ENCODE peak calls at places on chromosomes 11 and 22, in ten cellular contexts. U, B, H, G, Z, I, F, K, X and M are unnamed samples.

GRCh38 chr11:62444271-62444833 is 25.5 kb downstream of the SCGB1A1 start:
- DNase-seq in U (peak), B (peak), H (no peak), G (peak), Z (peak), I (peak), F (peak), K (no peak), X (peak), M (no peak)

GRCh38 chr11:62705880-62706831 is 1.1 kb downstream of the BSCL2 start:
- DNase-seq in U (peak), B (peak), H (peak), G (peak), Z (peak), I (peak), F (peak), K (peak), X (peak), M (no peak)

GRCh38 chr11:112226062-112226921 is at the start of gene PTS:
- DNase-seq in U (peak), B (peak), H (peak), G (peak), Z (peak), I (peak), F (peak), K (no peak), X (peak), M (peak)

GRCh38 chr22:44442856-44443595 is 55.0 kb downstream of the RTL6 start:
- DNase-seq in U (no peak), B (peak), H (no peak), G (no peak), Z (no peak), I (no peak), F (no peak), K (no peak), X (no peak), M (no peak)

GRCh38 chr11:133163463-133164419 is 368.6 kb downstream of the OPCML start:
- DNase-seq in U (no peak), B (no peak), H (peak), G (no peak), Z (peak), I (no peak), F (no peak), K (no peak), X (no peak), M (no peak)

GRCh38 chr22:24400726-24401596 is 26.4 kb upstream of the ADORA2A start:
- DNase-seq in U (no peak), B (no peak), H (no peak), G (no peak), Z (no peak), I (no peak), F (no peak), K (no peak), X (no peak), M (no peak)

GRCh38 chr11:20035701-20036601 is 124.3 kb downstream of the DBX1 start:
- DNase-seq in U (no peak), B (no peak), H (peak), G (no peak), Z (no peak), I (peak), F (no peak), K (peak), X (peak), M (peak)

GRCh38 chr22:41831383-41831782 is 1.5 kb upstream of the SREBF2 start:
- DNase-seq in U (no peak), B (no peak), H (no peak), G (no peak), Z (no peak), I (no peak), F (no peak), K (no peak), X (no peak), M (no peak)

GRCh38 chr22:44930711-44931035 is 79.1 kb downstream of the PHF21B start:
- DNase-seq in U (no peak), B (no peak), H (no peak), G (no peak), Z (no peak), I (no peak), F (peak), K (no peak), X (no peak), M (no peak)

GRCh38 chr11:114285599-114285998 is 10.6 kb upstream of the NNMT start:
- DNase-seq in U (no peak), B (no peak), H (no peak), G (no peak), Z (no peak), I (no peak), F (no peak), K (no peak), X (peak), M (no peak)

GRCh38 chr11:66119348-66120133 is 49.5 kb downstream of the PACS1 start:
- DNase-seq in U (no peak), B (no peak), H (no peak), G (no peak), Z (peak), I (no peak), F (no peak), K (no peak), X (peak), M (no peak)

GRCh38 chr22:43483669-43484068 is 71.9 kb downstream of the MPPED1 start:
- DNase-seq in U (no peak), B (no peak), H (no peak), G (no peak), Z (no peak), I (no peak), F (peak), K (no peak), X (no peak), M (no peak)

GRCh38 chr11:102014756-102015155 is 32.5 kb upstream of the CFAP300 start:
- DNase-seq in U (no peak), B (no peak), H (no peak), G (no peak), Z (no peak), I (no peak), F (no peak), K (no peak), X (no peak), M (no peak)

GRCh38 chr22:43038325-43038724 is 23.4 kb upstream of the PACSIN2 start:
- DNase-seq in U (no peak), B (no peak), H (peak), G (no peak), Z (no peak), I (no peak), F (no peak), K (no peak), X (no peak), M (no peak)

GRCh38 chr22:50507421-50507990 is at the start of gene LMF2:
- DNase-seq in U (no peak), B (peak), H (peak), G (peak), Z (no peak), I (peak), F (peak), K (no peak), X (peak), M (no peak)

GRCh38 chr11:75925785-75926164 is 110.8 kb downstream of the UVRAG start:
- DNase-seq in U (no peak), B (no peak), H (no peak), G (no peak), Z (no peak), I (no peak), F (no peak), K (peak), X (no peak), M (peak)

GRCh38 chr22:46866591-46866990 is 104.1 kb downstream of the TBC1D22A start:
- DNase-seq in U (no peak), B (no peak), H (no peak), G (no peak), Z (no peak), I (no peak), F (no peak), K (peak), X (peak), M (peak)

GRCh38 chr11:103987631-103988594 is 48.5 kb upstream of the DDI1 start:
- DNase-seq in U (no peak), B (no peak), H (no peak), G (no peak), Z (peak), I (no peak), F (no peak), K (no peak), X (peak), M (no peak)

GRCh38 chr22:43273902-43274484 is 69.2 kb downstream of the SCUBE1 start:
- DNase-seq in U (no peak), B (no peak), H (peak), G (no peak), Z (peak), I (no peak), F (no peak), K (peak), X (peak), M (no peak)

GRCh38 chr11:83717551-83717950 is 431.4 kb upstream of the CCDC90B start:
- DNase-seq in U (no peak), B (no peak), H (no peak), G (no peak), Z (no peak), I (no peak), F (no peak), K (no peak), X (no peak), M (no peak)

GRCh38 chr11:22635689-22636088 is 10.1 kb upstream of the FANCF start:
- DNase-seq in U (no peak), B (no peak), H (no peak), G (no peak), Z (peak), I (no peak), F (no peak), K (no peak), X (no peak), M (no peak)

GRCh38 chr11:19080579-19080993 is 20.1 kb upstream of the MRGPRX2 start:
- DNase-seq in U (no peak), B (no peak), H (no peak), G (no peak), Z (no peak), I (no peak), F (no peak), K (peak), X (peak), M (peak)

GRCh38 chr11:8794126-8794525 is 111.5 kb downstream of the RPL27A start:
- DNase-seq in U (no peak), B (no peak), H (no peak), G (no peak), Z (no peak), I (no peak), F (no peak), K (no peak), X (no peak), M (no peak)
- H3K27ac ChIP-seq in U (no peak), B (no peak), H (no peak), G (peak), Z (no peak), I (no peak), F (no peak), K (no peak), X (peak), M (no peak)

GRCh38 chr11:78045851-78046485 is 17.7 kb upstream of the THRSP start:
- DNase-seq in U (no peak), B (peak), H (peak), G (peak), Z (peak), I (peak), F (peak), K (no peak), X (peak), M (no peak)
- H3K27ac ChIP-seq in U (peak), B (no peak), H (no peak), G (peak), Z (no peak), I (peak), F (peak), K (no peak), X (peak), M (no peak)

GRCh38 chr22:40423246-40423753 is 52.9 kb downstream of the SGSM3 start:
- DNase-seq in U (no peak), B (no peak), H (no peak), G (peak), Z (no peak), I (no peak), F (no peak), K (no peak), X (no peak), M (no peak)

GRCh38 chr22:40422558-40423245 is 52.3 kb downstream of the SGSM3 start:
- DNase-seq in U (no peak), B (no peak), H (no peak), G (peak), Z (no peak), I (no peak), F (peak), K (no peak), X (no peak), M (no peak)

GRCh38 chr22:40420341-40421081 is 50.1 kb downstream of the SGSM3 start:
- DNase-seq in U (no peak), B (no peak), H (no peak), G (peak), Z (no peak), I (no peak), F (peak), K (no peak), X (no peak), M (no peak)

GRCh38 chr22:40421082-40421350 is 50.6 kb downstream of the SGSM3 start:
- DNase-seq in U (no peak), B (no peak), H (no peak), G (peak), Z (no peak), I (no peak), F (peak), K (no peak), X (no peak), M (no peak)

DNA sequence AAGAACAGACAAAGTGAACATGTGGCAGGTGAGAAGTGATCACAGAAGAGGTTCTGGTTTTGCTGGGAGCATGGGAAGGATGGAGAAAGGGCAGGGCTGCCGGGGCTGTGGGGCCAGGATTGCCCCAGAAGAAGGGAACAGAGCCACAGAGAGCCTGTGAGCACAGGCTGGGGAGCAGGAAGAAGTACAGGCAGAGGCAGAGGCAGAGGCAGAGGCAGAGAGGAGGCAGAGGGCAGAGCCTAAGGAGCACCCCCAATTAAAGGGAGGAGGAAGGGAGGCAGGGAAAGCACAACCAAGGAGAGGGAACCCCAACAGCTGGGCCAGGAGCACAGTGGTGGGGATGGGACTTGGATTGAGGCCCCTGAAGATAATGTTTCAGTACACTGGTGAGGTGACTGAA is 51.5 kb downstream of the SGSM3 start:
- DNase-seq in U (no peak), B (no peak), H (no peak), G (peak), Z (no peak), I (no peak), F (peak), K (no peak), X (no peak), M (no peak)
- H3K27ac ChIP-seq in U (no peak), B (no peak), H (no peak), G (no peak), Z (no peak), I (peak), F (no peak), K (no peak), X (peak), M (no peak)

GRCh38 chr11:86673055-86673843 is 833 bp upstream of the ME3 start:
- DNase-seq in U (no peak), B (no peak), H (no peak), G (no peak), Z (no peak), I (no peak), F (no peak), K (no peak), X (no peak), M (no peak)

GRCh38 chr11:86670179-86670578 is 2.2 kb downstream of the ME3 start:
- DNase-seq in U (no peak), B (no peak), H (no peak), G (no peak), Z (no peak), I (no peak), F (no peak), K (no peak), X (no peak), M (no peak)

GRCh38 chr11:86669424-86669823 is 3.0 kb downstream of the ME3 start:
- DNase-seq in U (no peak), B (no peak), H (no peak), G (no peak), Z (no peak), I (no peak), F (no peak), K (no peak), X (no peak), M (no peak)

GRCh38 chr11:86672007-86672621 is at the start of gene ME3:
- DNase-seq in U (peak), B (peak), H (no peak), G (peak), Z (peak), I (peak), F (peak), K (no peak), X (peak), M (no peak)

DNA sequence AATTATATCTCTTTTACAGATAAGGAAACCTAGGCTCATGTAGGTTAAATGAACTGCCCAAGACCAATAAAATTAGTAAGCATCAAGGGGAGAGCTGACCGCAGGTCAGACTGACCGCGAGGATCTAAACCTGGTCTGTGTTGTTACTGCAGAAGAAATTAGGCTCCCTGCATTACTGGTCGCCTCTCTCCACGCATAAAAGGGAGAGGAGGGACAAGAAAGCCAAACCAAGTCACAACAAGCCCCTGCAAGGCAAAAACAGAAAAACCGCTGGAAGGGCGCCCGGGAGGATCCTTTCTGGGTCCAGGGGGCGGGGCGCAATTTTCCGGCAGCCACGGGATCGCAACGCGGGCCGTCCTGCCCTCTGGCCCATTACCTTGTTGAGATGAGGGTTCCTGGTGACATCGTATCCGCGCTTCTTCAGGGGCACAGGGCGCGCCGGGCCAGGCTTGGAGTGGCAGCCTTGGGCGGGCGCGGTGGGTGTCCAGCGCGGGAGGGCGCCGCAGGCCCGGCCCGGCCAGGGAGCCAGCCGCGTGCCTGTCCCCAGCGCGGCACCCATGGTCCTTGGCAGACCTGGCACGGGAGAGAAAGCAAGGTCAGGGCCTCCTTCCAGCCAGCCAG is 920 bp downstream of the ME3 start:
- DNase-seq in U (no peak), B (peak), H (no peak), G (peak), Z (peak), I (peak), F (peak), K (no peak), X (peak), M (no peak)
- H3K27ac ChIP-seq in U (peak), B (peak), H (no peak), G (peak), Z (no peak), I (peak), F (peak), K (peak), X (peak), M (peak)

GRCh38 chr22:37496651-37497599 is 10.7 kb upstream of the MFNG start:
- DNase-seq in U (no peak), B (no peak), H (no peak), G (no peak), Z (peak), I (no peak), F (no peak), K (peak), X (peak), M (no peak)
- H3K27ac ChIP-seq in U (no peak), B (no peak), H (no peak), G (peak), Z (no peak), I (peak), F (no peak), K (peak), X (peak), M (peak)

GRCh38 chr22:22939537-22940368 is 52.1 kb downstream of the IGLL5 start:
- DNase-seq in U (no peak), B (no peak), H (peak), G (no peak), Z (no peak), I (no peak), F (peak), K (no peak), X (no peak), M (no peak)

GRCh38 chr22:22942511-22943329 is 55.1 kb downstream of the IGLL5 start:
- DNase-seq in U (no peak), B (peak), H (peak), G (peak), Z (peak), I (peak), F (peak), K (peak), X (peak), M (no peak)

GRCh38 chr22:22941831-22942510 is 54.4 kb downstream of the IGLL5 start:
- DNase-seq in U (no peak), B (peak), H (no peak), G (no peak), Z (no peak), I (peak), F (peak), K (no peak), X (no peak), M (no peak)

GRCh38 chr22:22938672-22939536 is 51.3 kb downstream of the IGLL5 start:
- DNase-seq in U (no peak), B (peak), H (peak), G (peak), Z (no peak), I (no peak), F (peak), K (no peak), X (no peak), M (no peak)

DNA sequence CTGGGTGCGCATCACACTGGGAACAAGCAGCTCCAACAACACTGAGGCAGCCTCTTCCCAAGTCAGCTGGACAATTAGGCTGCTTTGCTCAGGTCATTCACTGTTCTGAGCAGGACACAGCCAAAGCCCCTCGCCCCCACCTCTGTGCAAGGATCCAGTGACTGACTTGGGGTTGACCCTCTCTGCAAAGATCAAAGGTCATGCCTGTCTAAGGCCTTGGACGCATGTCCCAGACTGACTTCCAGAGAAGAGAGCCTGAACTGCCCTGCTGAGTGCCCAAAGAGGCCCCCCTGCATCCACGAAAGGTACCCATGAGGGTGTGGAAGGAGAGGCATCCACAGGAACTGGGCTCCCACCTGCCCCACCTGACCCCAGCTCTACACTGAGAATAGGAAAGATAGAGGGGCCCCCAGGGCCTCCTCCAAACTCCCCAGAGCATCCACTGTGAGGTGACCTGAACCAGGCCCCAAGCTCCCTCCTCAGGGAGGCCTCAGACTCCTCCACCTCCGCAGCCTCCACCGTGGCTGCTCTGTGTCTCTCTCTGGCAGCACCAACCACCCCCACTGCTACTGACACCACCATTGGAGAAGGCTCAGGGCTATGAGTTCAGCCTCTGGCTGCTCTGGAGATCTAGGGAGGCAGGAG is 53.5 kb downstream of the IGLL5 start:
- DNase-seq in U (no peak), B (peak), H (no peak), G (no peak), Z (no peak), I (peak), F (peak), K (no peak), X (no peak), M (no peak)
- H3K27ac ChIP-seq in U (no peak), B (no peak), H (no peak), G (no peak), Z (no peak), I (no peak), F (no peak), K (no peak), X (no peak), M (no peak)

GRCh38 chr11:117949062-117949461 is 19.9 kb upstream of the TMPRSS13 start:
- DNase-seq in U (no peak), B (no peak), H (no peak), G (no peak), Z (no peak), I (no peak), F (no peak), K (no peak), X (no peak), M (no peak)
- H3K27ac ChIP-seq in U (no peak), B (no peak), H (no peak), G (no peak), Z (no peak), I (no peak), F (no peak), K (no peak), X (no peak), M (no peak)